ENCODE peak calls at places on chromosome 4, in six cellular contexts. One of them, this sample, is unnamed.

GRCh38 chr4:104344342-104344980 is 150.2 kb downstream of the CXXC4 start:
- DNase-seq in H1: no peak
- DNase-seq in IMR-90: no peak
- DNase-seq in mesenchymal stem cell: no peak
- DNase-seq in trophoblast cell: no peak
- DNase-seq in H9: peak; percentile 21
- DNase-seq in this sample: no peak

GRCh38 chr4:47882228-47882627 is 32.2 kb downstream of the NFXL1 start:
- DNase-seq in IMR-90: peak; percentile 33
- DNase-seq in trophoblast cell: no peak
- DNase-seq in H9: no peak
- DNase-seq in mesenchymal stem cell: peak; percentile 6
- DNase-seq in H1: no peak
- DNase-seq in this sample: no peak

GRCh38 chr4:26826721-26827120 is 33.9 kb upstream of the STIM2 start:
- DNase-seq in trophoblast cell: peak; percentile 15
- DNase-seq in mesenchymal stem cell: no peak
- DNase-seq in IMR-90: peak; percentile 59
- DNase-seq in H1: no peak
- DNase-seq in H9: no peak
- DNase-seq in this sample: no peak

GRCh38 chr4:121633642-121634041 is 63.1 kb downstream of the ANXA5 start:
- DNase-seq in H1: no peak
- DNase-seq in IMR-90: no peak
- DNase-seq in trophoblast cell: peak; percentile 42
- DNase-seq in mesenchymal stem cell: no peak
- DNase-seq in H9: no peak
- DNase-seq in this sample: no peak

GRCh38 chr4:85725727-85726170 is 250.8 kb downstream of the ARHGAP24 start:
- DNase-seq in H1: no peak
- DNase-seq in trophoblast cell: peak; percentile 25
- DNase-seq in IMR-90: no peak
- DNase-seq in mesenchymal stem cell: no peak
- DNase-seq in H9: no peak
- DNase-seq in this sample: no peak

GRCh38 chr4:123788577-123788976 is 392.0 kb downstream of the SPRY1 start:
- DNase-seq in H9: no peak
- DNase-seq in H1: no peak
- DNase-seq in trophoblast cell: no peak
- DNase-seq in IMR-90: peak; percentile 67
- DNase-seq in mesenchymal stem cell: peak; percentile 31
- DNase-seq in this sample: no peak

GRCh38 chr4:4666693-4667642 is 125.1 kb upstream of the STX18 start:
- DNase-seq in H1: no peak
- DNase-seq in trophoblast cell: no peak
- DNase-seq in H9: peak; percentile 80
- DNase-seq in IMR-90: no peak
- DNase-seq in mesenchymal stem cell: peak; percentile 42
- DNase-seq in this sample: no peak

GRCh38 chr4:141686929-141687328 is 50.5 kb downstream of the IL15 start:
- DNase-seq in H1: no peak
- DNase-seq in IMR-90: no peak
- DNase-seq in trophoblast cell: no peak
- DNase-seq in H9: no peak
- DNase-seq in mesenchymal stem cell: no peak
- DNase-seq in this sample: no peak

GRCh38 chr4:52172166-52172565 is 121.1 kb downstream of the SPATA18 start:
- DNase-seq in IMR-90: no peak
- DNase-seq in mesenchymal stem cell: peak; percentile 22
- DNase-seq in H9: no peak
- DNase-seq in trophoblast cell: peak; percentile 15
- DNase-seq in H1: no peak
- DNase-seq in this sample: no peak

GRCh38 chr4:81914623-81915022 is 442.9 kb upstream of the RASGEF1B start:
- DNase-seq in trophoblast cell: no peak
- DNase-seq in H9: no peak
- DNase-seq in IMR-90: no peak
- DNase-seq in H1: no peak
- DNase-seq in mesenchymal stem cell: no peak
- DNase-seq in this sample: no peak

GRCh38 chr4:2411786-2412510 is 6.5 kb downstream of the ZFYVE28 start:
- DNase-seq in H9: no peak
- DNase-seq in trophoblast cell: no peak
- DNase-seq in IMR-90: no peak
- DNase-seq in mesenchymal stem cell: no peak
- DNase-seq in H1: no peak
- DNase-seq in this sample: no peak

DNA sequence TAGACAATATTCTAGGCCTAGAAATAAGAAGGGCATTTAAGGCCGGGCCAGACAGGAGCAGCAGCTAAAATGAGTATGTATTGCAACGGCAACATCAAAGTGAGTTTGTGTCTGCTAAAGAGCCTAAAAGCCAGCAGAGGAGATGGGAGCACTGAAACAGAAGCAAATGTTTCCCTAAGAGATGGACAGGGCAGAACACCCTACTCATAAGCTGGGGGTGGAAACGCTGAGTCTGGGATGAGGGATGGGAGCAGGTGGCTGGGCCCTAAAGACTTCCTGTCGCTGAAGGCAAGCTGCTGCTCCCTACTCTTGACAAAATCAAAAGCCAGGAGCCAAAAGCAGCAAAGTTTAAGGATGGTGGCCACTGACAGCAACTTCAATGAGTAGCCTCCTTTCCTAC is 40.5 kb upstream of the NAP1L5 start:
- DNase-seq in H9: no peak
- DNase-seq in H1: no peak
- DNase-seq in mesenchymal stem cell: no peak
- DNase-seq in IMR-90: no peak
- DNase-seq in trophoblast cell: no peak
- DNase-seq in this sample: no peak
- H3K27ac ChIP-seq in H9: no peak overlapping the region
- H3K27ac ChIP-seq in H1: no peak overlapping the region
- H3K27ac ChIP-seq in mesenchymal stem cell: peak overlapping the region; percentile 64
- H3K27ac ChIP-seq in IMR-90: no peak overlapping the region
- H3K27ac ChIP-seq in trophoblast cell: no peak overlapping the region
- H3K27ac ChIP-seq in this sample: no peak overlapping the region

DNA sequence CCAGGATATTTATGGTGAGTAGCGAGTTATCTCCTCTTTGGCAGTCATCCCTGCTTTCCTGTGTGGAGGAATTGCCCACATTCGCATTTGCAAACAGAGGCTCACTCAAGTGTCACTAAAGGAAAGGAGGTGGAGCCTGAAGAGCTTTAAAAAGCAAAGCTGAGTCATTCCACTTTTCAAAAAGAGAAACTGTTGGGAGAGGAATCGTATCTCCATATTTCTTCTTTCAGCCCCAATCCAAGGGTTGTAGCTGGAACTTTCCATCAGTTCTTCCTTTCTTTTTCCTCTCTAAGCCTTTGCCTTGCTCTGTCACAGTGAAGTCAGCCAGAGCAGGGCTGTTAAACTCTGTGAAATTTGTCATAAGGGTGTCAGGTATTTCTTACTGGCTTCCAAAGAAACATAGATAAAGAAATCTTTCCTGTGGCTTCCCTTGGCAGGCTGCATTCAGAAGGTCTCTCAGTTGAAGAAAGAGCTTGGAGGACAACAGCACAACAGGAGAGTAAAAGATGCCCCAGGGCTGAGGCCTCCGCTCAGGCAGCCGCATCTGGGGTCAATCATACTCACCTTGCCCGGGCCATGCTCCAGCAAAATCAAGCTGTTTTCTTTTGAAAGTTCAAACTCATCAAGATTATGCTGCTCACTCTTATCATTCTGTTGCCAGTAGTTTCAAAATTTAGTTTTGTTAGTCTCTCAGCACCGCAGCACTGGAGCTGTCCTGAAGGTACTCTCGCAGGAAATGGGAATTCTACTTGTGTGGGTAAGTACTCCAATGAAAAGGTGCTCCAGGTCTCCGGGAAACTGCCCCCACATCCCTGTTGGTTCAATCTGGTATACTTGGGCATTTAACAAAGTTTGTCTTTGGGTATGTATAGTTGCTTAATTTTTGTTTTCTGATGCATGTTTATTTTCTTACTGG is at the start of gene EGF:
- DNase-seq in H9: no peak
- DNase-seq in trophoblast cell: no peak
- DNase-seq in IMR-90: peak; percentile 50
- DNase-seq in mesenchymal stem cell: peak; percentile 73
- DNase-seq in H1: no peak
- DNase-seq in this sample: peak; percentile 41
- H3K9ac ChIP-seq in H9: no peak within 1 kb of the TSS
- H3K9ac ChIP-seq in trophoblast cell: no peak within 1 kb of the TSS
- H3K9ac ChIP-seq in IMR-90: no peak within 1 kb of the TSS
- H3K9ac ChIP-seq in mesenchymal stem cell: peak within 1 kb of the TSS; percentile 63
- H3K9ac ChIP-seq in H1: no peak within 1 kb of the TSS
- H3K9ac ChIP-seq in this sample: no peak within 1 kb of the TSS

GRCh38 chr4:91113130-91113706 is 986.0 kb downstream of the CCSER1 start:
- DNase-seq in trophoblast cell: peak; percentile 38
- DNase-seq in H9: no peak
- DNase-seq in H1: no peak
- DNase-seq in IMR-90: peak; percentile 6
- DNase-seq in mesenchymal stem cell: peak; percentile 34
- DNase-seq in this sample: peak; percentile 23
- H4K91ac ChIP-seq in trophoblast cell: no peak overlapping the region
- H4K91ac ChIP-seq in H9: no peak overlapping the region
- H4K91ac ChIP-seq in H1: no peak overlapping the region
- H4K91ac ChIP-seq in IMR-90: no peak overlapping the region
- H4K91ac ChIP-seq in mesenchymal stem cell: no peak overlapping the region
- H4K91ac ChIP-seq in this sample: no peak overlapping the region

DNA sequence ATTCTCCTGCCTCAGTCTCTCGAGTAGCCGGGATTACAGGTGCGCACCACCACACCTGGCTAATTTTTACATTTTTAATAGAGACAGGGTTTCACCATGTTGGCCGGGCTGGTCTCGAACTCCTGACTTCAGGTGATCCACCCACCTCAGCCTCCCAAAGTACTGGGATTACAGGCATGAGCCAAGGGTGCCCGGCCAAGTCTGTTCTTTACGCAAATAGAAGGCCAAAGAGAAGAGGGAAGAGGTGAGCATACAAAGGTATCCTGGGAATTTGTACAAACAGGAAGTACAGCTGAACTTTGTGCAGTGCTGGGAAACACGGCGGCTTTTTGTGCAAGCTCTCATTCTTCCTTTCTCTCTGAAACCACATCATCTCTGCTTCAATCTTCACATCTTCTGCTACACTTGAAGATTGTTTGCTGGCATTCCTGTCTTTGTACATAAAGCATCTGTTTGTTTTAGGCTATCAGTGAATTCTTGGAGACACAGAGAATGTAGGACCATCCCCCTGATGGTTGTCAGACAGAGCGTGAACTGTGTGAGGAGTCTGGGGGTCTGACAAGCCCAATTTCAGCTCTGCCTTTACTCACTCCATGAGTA is 71.9 kb upstream of the PRSS48 start:
- DNase-seq in H9: no peak
- DNase-seq in mesenchymal stem cell: peak; percentile 47
- DNase-seq in H1: no peak
- DNase-seq in IMR-90: no peak
- DNase-seq in trophoblast cell: peak; percentile 86
- DNase-seq in this sample: no peak
- H3K27ac ChIP-seq in H9: no peak overlapping the region
- H3K27ac ChIP-seq in mesenchymal stem cell: no peak overlapping the region
- H3K27ac ChIP-seq in H1: no peak overlapping the region
- H3K27ac ChIP-seq in IMR-90: no peak overlapping the region
- H3K27ac ChIP-seq in trophoblast cell: peak overlapping the region; percentile 85
- H3K27ac ChIP-seq in this sample: no peak overlapping the region

This sample was measured in neuronal stem cell.